ENCODE peak calls at places on chromosomes 1 and 21, in five cellular contexts. G, L, Q, O and E are unnamed samples.

GRCh38 chr1:40830419-40830943 is 31.7 kb downstream of the CITED4 start:
- DNase-seq in L (no peak), G (no peak), O (no peak), Q (no peak), E (no peak)

GRCh38 chr1:15740833-15741182 is 1.5 kb upstream of the TMEM82 start:
- DNase-seq in O (no peak), L (no peak), Q (no peak), G (no peak), E (no peak)

GRCh38 chr1:174194451-174194850 is 35.1 kb downstream of the RABGAP1L start:
- DNase-seq in G (no peak), L (no peak), O (peak; percentile 42), Q (no peak), E (no peak)

GRCh38 chr1:19602486-19602885 is 41.6 kb upstream of the NBL1 start:
- DNase-seq in L (no peak), Q (no peak), G (peak; percentile 6), O (no peak), E (no peak)

GRCh38 chr1:32733573-32734321 is 31.2 kb upstream of the SYNC start:
- DNase-seq in O (peak; percentile 77), G (peak; percentile 64), Q (no peak), L (no peak), E (peak; percentile 61)

GRCh38 chr1:8763888-8764287 is 53.6 kb downstream of the RERE start:
- DNase-seq in Q (no peak), G (peak; percentile 9), L (peak; percentile 84), O (peak; percentile 81), E (no peak)

GRCh38 chr1:46008585-46008984 is 123.8 kb downstream of the PIK3R3 start:
- DNase-seq in L (no peak), Q (no peak), G (no peak), O (no peak), E (no peak)

GRCh38 chr1:119081267-119081666 is 59.2 kb downstream of the WARS2 start:
- DNase-seq in L (no peak), O (no peak), Q (no peak), G (peak; percentile 64), E (no peak)

GRCh38 chr1:55575571-55576279 is 360.6 kb upstream of the USP24 start:
- DNase-seq in Q (no peak), O (no peak), G (no peak), L (no peak), E (no peak)

GRCh38 chr1:100718581-100718980 is 961 bp upstream of the VCAM1 start:
- DNase-seq in O (no peak), L (no peak), G (no peak), Q (no peak), E (no peak)

GRCh38 chr1:226332947-226333346 is 24.0 kb upstream of the LIN9 start:
- DNase-seq in G (no peak), O (no peak), L (no peak), Q (peak; percentile 35), E (no peak)

GRCh38 chr1:57860333-57860732 is 436.5 kb upstream of the DAB1 start:
- DNase-seq in G (no peak), Q (no peak), O (no peak), L (no peak), E (no peak)

GRCh38 chr1:224317383-224318045 is 12.5 kb downstream of the NVL start:
- DNase-seq in O (no peak), L (no peak), G (no peak), Q (no peak), E (no peak)

GRCh38 chr1:110508531-110508930 is 10.4 kb downstream of the KCNA10 start:
- DNase-seq in Q (no peak), G (no peak), L (no peak), O (no peak), E (no peak)

GRCh38 chr21:36422279-36423098 is 37.3 kb downstream of the CHAF1B start:
- DNase-seq in L (no peak), G (peak; percentile 71), Q (peak; percentile 59), O (peak; percentile 89), E (peak; percentile 40)

GRCh38 chr21:42666918-42667317 is 13.5 kb downstream of the PDE9A start:
- DNase-seq in O (no peak), L (no peak), Q (no peak), G (no peak), E (peak; percentile 39)

GRCh38 chr1:85576642-85577420 is 3.7 kb upstream of the CCN1 start:
- DNase-seq in G (peak; percentile 88), L (no peak), O (peak; percentile 82), Q (peak; percentile 90), E (peak; percentile 37)

GRCh38 chr1:150537732-150538684 is 11.2 kb upstream of the ADAMTSL4 start:
- DNase-seq in Q (no peak), G (peak; percentile 87), O (peak; percentile 48), L (no peak), E (no peak)

GRCh38 chr1:165887877-165888551 is 60.6 kb downstream of the UCK2 start:
- DNase-seq in G (no peak), O (no peak), L (no peak), Q (no peak), E (no peak)

GRCh38 chr1:185144233-185144632 is 12.5 kb downstream of the TRMT1L start:
- DNase-seq in L (no peak), O (no peak), G (peak; percentile 65), Q (no peak), E (no peak)

GRCh38 chr1:19563336-19564097 is 78.2 kb upstream of the CAPZB start:
- DNase-seq in G (peak; percentile 41), O (no peak), L (no peak), Q (no peak), E (no peak)

GRCh38 chr1:226001852-226002666 is 2.9 kb upstream of the SDE2 start:
- DNase-seq in G (no peak), O (peak; percentile 93), L (no peak), Q (no peak), E (peak; percentile 33)

GRCh38 chr1:222084996-222085395 is 343.1 kb upstream of the DUSP10 start:
- DNase-seq in Q (no peak), O (no peak), G (peak; percentile 62), L (no peak), E (no peak)

GRCh38 chr21:42650441-42651421 is 2.7 kb upstream of the PDE9A start:
- DNase-seq in G (no peak), Q (no peak), L (no peak), O (no peak), E (no peak)

GRCh38 chr1:76625887-76626286 is 241.4 kb upstream of the ST6GALNAC5 start:
- DNase-seq in L (no peak), G (no peak), O (no peak), Q (no peak), E (no peak)

GRCh38 chr1:16250547-16251251 is 13.7 kb upstream of the CPLANE2 start:
- DNase-seq in G (peak; percentile 57), O (no peak), Q (no peak), L (no peak), E (no peak)

GRCh38 chr21:20661221-20661620 is 337.0 kb upstream of the NCAM2 start:
- DNase-seq in G (no peak), L (no peak), Q (no peak), O (no peak), E (no peak)

GRCh38 chr1:104933846-104934245 is 1184.1 kb downstream of the AMY1C start:
- DNase-seq in O (no peak), G (no peak), L (no peak), Q (no peak), E (no peak)

GRCh38 chr1:48693674-48694347 is 82.9 kb downstream of the BEND5 start:
- DNase-seq in O (no peak), L (no peak), Q (no peak), G (no peak), E (no peak)

GRCh38 chr1:53341961-53342707 is 14.3 kb upstream of the LRP8 start:
- DNase-seq in O (no peak), L (no peak), Q (no peak), G (no peak), E (no peak)

GRCh38 chr21:15549671-15550070 is 180.1 kb upstream of the USP25 start:
- DNase-seq in G (peak; percentile 5), Q (no peak), O (no peak), L (no peak), E (peak; percentile 1)
- TF ChIP-seq MXI1 in G (no peak), Q (no peak), O (no peak), L (no peak), E (no peak)

GRCh38 chr1:2435746-2436355 is 23.5 kb upstream of the PEX10 start:
- DNase-seq in O (no peak), L (no peak), G (no peak), Q (no peak), E (no peak)

GRCh38 chr1:2433196-2433595 is 20.8 kb upstream of the PEX10 start:
- DNase-seq in O (no peak), Q (no peak), L (no peak), G (no peak), E (no peak)

GRCh38 chr1:2436876-2437275 is 24.5 kb upstream of the PEX10 start:
- DNase-seq in Q (no peak), L (no peak), O (no peak), G (no peak), E (no peak)

GRCh38 chr1:2433936-2434335 is 21.6 kb upstream of the PEX10 start:
- DNase-seq in Q (no peak), L (no peak), G (no peak), O (no peak), E (no peak)

DNA sequence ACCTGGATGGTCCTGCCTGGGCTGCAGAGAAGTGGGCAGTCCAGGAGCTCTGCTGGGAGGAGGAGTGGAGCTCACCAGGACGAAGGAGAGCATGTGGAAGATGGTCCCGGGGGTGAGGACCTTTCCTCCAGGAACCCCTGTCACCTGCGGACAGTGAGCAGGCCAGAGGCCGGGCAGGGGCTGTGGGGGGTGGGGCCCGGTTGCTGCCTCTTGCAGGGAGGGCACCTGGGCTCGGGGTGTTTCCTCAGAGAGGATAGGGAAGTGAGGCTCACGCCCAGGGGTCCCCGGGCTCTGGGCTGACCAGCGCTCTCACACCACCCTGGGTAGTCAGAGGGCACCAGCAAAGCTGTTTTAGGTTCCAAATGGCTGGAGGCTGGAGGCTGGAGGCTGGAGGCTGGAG is 22.7 kb upstream of the PEX10 start:
- DNase-seq in O (no peak), L (no peak), Q (no peak), G (no peak), E (no peak)
- TF ChIP-seq MXI1 in O (no peak), L (no peak), Q (no peak), G (no peak), E (no peak)

DNA sequence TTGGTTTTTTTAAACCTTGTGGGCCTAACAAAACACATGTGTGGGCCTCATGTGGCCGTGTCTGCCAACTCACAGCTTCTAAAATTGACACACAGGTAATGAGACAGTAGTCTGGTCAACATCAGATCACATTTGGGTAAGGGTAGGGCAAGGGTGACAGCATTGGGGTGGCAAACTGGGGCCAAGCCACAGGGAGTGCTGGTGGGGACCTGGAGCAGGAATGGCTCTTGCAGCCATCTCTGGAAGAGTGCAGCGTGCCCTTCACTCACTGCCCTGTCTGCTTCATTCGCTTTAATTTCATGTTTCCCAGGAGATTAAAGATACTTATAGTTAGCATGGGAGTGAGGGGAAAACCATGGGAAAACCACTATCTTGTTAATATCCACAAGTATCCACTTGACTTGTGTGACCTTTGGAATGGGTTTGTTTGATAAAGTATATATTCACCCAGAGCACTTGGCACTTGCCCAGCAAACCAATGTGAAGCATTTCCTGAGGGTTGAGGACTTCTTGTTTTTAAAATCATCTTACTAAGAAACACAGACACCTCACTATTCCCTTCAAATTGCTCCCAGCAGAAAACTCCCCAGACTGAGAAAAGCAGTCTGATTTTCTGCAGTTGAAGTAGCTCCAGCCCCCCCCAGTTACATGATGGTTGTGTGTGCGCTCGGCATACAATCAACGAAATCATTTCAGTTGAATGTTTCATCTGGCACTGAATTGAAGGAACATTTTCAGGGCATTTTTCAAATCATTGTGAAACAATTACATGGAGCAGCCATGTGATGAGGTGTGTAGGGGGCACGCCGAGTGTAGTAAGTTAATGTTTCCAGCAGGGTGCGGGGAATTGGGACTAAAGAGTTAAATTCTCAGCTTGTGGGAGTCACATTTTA is 175.7 kb downstream of the VPS13D start:
- DNase-seq in G (peak; percentile 36), O (peak; percentile 35), L (no peak), Q (no peak), E (peak; percentile 82)
- TF ChIP-seq MXI1 in G (no peak), O (no peak), L (no peak), Q (no peak), E (no peak)

GRCh38 chr1:182622795-182623528 is 18.8 kb upstream of the RGS16 start:
- DNase-seq in O (no peak), Q (no peak), G (no peak), L (no peak), E (no peak)
- TF ChIP-seq MXI1 in O (no peak), Q (no peak), G (no peak), L (no peak), E (no peak)